ENCODE peak calls at places on chromosomes 2 and 18, in six cellular contexts. T is choroid plexus epithelial cell; E is CD4-positive, alpha-beta T cell; S is neural progenitor cell; C is mucosa of descending colon; W is breast epithelium. M is an unnamed sample.

GRCh38 chr2:215728504-215729065 is 284.8 kb downstream of the MREG start:
- DNase-seq in T (peak; percentile 100), E (no peak), S (no peak), C (no peak), W (no peak), M (peak; percentile 97)

GRCh38 chr2:146701183-146701582 is 1143.6 kb upstream of the ACVR2A start:
- DNase-seq in T (peak; percentile 13), E (no peak), S (peak; percentile 35), C (no peak), W (no peak), M (peak; percentile 11)

GRCh38 chr2:51165534-51166260 is 133.8 kb upstream of the NRXN1 start:
- DNase-seq in T (peak; percentile 63), E (no peak), S (no peak), C (no peak), W (no peak), M (peak; percentile 40)

GRCh38 chr2:102033750-102034682 is 42.3 kb downstream of the IL1R2 start:
- DNase-seq in T (peak; percentile 48), E (no peak), S (no peak), C (no peak), W (no peak), M (no peak)

GRCh38 chr2:171400395-171400794 is 33.4 kb downstream of the METTL8 start:
- DNase-seq in T (no peak), E (no peak), S (no peak), C (no peak), W (no peak), M (no peak)

GRCh38 chr18:9380571-9381390 is 46.2 kb downstream of the TWSG1 start:
- DNase-seq in T (peak; percentile 74), E (no peak), S (peak; percentile 17), C (no peak), W (no peak), M (peak; percentile 6)

GRCh38 chr2:237452846-237453245 is 34.2 kb upstream of the MLPH start:
- DNase-seq in T (peak; percentile 63), E (no peak), S (no peak), C (no peak), W (no peak), M (peak; percentile 41)

GRCh38 chr18:48540329-48541025 is 1.6 kb downstream of the CTIF start:
- DNase-seq in T (peak; percentile 50), E (peak; percentile 49), S (peak; percentile 84), C (peak; percentile 81), W (peak; percentile 52), M (peak; percentile 49)

GRCh38 chr18:58859935-58860334 is 4.7 kb upstream of the ZNF532 start:
- DNase-seq in T (no peak), E (no peak), S (peak; percentile 85), C (no peak), W (no peak), M (no peak)

GRCh38 chr2:181163139-181163538 is 182.7 kb downstream of the UBE2E3 start:
- DNase-seq in T (no peak), E (peak; percentile 10), S (no peak), C (no peak), W (no peak), M (no peak)

GRCh38 chr18:13222371-13223281 is 4.1 kb downstream of the LDLRAD4 start:
- DNase-seq in T (peak; percentile 31), E (no peak), S (no peak), C (peak; percentile 83), W (no peak), M (no peak)

GRCh38 chr18:49728542-49728941 is 84.8 kb downstream of the ACAA2 start:
- DNase-seq in T (peak; percentile 62), E (no peak), S (peak; percentile 66), C (peak; percentile 64), W (no peak), M (peak; percentile 47)

GRCh38 chr2:238202326-238203103 is 980 bp downstream of the ILKAP start:
- DNase-seq in T (peak; percentile 45), E (no peak), S (peak; percentile 68), C (no peak), W (no peak), M (peak; percentile 2)

GRCh38 chr18:62777814-62778213 is 62.5 kb downstream of the PHLPP1 start:
- DNase-seq in T (no peak), E (no peak), S (no peak), C (no peak), W (no peak), M (no peak)

GRCh38 chr2:37378411-37378810 is 34.0 kb downstream of the QPCT start:
- DNase-seq in T (peak; percentile 81), E (no peak), S (no peak), C (no peak), W (no peak), M (peak; percentile 60)

GRCh38 chr2:237269121-237269875 is 144.7 kb downstream of the COL6A3 start:
- DNase-seq in T (no peak), E (no peak), S (no peak), C (no peak), W (no peak), M (no peak)

GRCh38 chr2:191999101-191999836 is 152.4 kb upstream of the CAVIN2 start:
- DNase-seq in T (no peak), E (no peak), S (no peak), C (no peak), W (no peak), M (no peak)

GRCh38 chr2:206728277-206729199 is 10.3 kb upstream of the DYTN start:
- DNase-seq in T (peak; percentile 14), E (no peak), S (no peak), C (no peak), W (no peak), M (peak; percentile 4)

GRCh38 chr2:59314367-59314766 is 1073.2 kb upstream of the FANCL start:
- DNase-seq in T (no peak), E (no peak), S (no peak), C (no peak), W (no peak), M (no peak)

GRCh38 chr2:9423100-9423921 is at the start of the genes CPSF3 and ITGB1BP1:
- DNase-seq in T (peak; percentile 98), E (peak; percentile 94), S (peak; percentile 100), C (peak; percentile 98), W (peak; percentile 92), M (peak; percentile 93)

GRCh38 chr2:214311031-214311533 is 99.8 kb upstream of the VWC2L start:
- DNase-seq in T (no peak), E (no peak), S (peak; percentile 27), C (no peak), W (no peak), M (no peak)

GRCh38 chr18:903703-904102 is 968 bp upstream of the ADCYAP1 start:
- DNase-seq in T (peak; percentile 62), E (peak; percentile 19), S (peak; percentile 86), C (no peak), W (no peak), M (peak; percentile 51)

GRCh38 chr2:2014251-2014761 is 270.0 kb upstream of the PXDN start:
- DNase-seq in T (peak; percentile 72), E (no peak), S (peak; percentile 70), C (no peak), W (no peak), M (peak; percentile 73)

GRCh38 chr2:191811807-191812602 is 34.9 kb downstream of the CAVIN2 start:
- DNase-seq in T (peak; percentile 85), E (peak; percentile 10), S (peak; percentile 70), C (no peak), W (peak; percentile 40), M (peak; percentile 61)

GRCh38 chr18:13003466-13003896 is 12.3 kb downstream of the CEP192 start:
- DNase-seq in T (peak; percentile 92), E (no peak), S (peak; percentile 54), C (no peak), W (no peak), M (peak; percentile 68)

GRCh38 chr2:60808330-60808801 is 52.3 kb downstream of the PAPOLG start:
- DNase-seq in T (no peak), E (no peak), S (no peak), C (no peak), W (no peak), M (no peak)

GRCh38 chr2:48721158-48721557 is 34.4 kb downstream of the LHCGR start:
- DNase-seq in T (no peak), E (no peak), S (no peak), C (no peak), W (no peak), M (no peak)

GRCh38 chr2:197952540-197953202 is 148.3 kb downstream of the PLCL1 start:
- DNase-seq in T (peak; percentile 26), E (no peak), S (no peak), C (no peak), W (no peak), M (peak; percentile 24)

GRCh38 chr2:197954328-197954727 is 149.9 kb downstream of the PLCL1 start:
- DNase-seq in T (no peak), E (no peak), S (no peak), C (no peak), W (no peak), M (no peak)

GRCh38 chr2:197947219-197947757 is 142.9 kb downstream of the PLCL1 start:
- DNase-seq in T (no peak), E (no peak), S (no peak), C (no peak), W (no peak), M (no peak)

GRCh38 chr2:197949224-197949623 is 144.8 kb downstream of the PLCL1 start:
- DNase-seq in T (no peak), E (no peak), S (no peak), C (no peak), W (no peak), M (no peak)

GRCh38 chr2:197950754-197951153 is 146.4 kb downstream of the PLCL1 start:
- DNase-seq in T (no peak), E (no peak), S (no peak), C (no peak), W (no peak), M (no peak)
- TF ChIP-seq CTCF in T (no peak), E (no peak), S (no peak), C (no peak), W (no peak), M (no peak)

GRCh38 chr2:18154812-18155211 is 276.3 kb downstream of the KCNS3 start:
- DNase-seq in T (peak; percentile 25), E (no peak), S (no peak), C (no peak), W (no peak), M (no peak)
- TF ChIP-seq CTCF in T (peak; percentile 21), E (no peak), S (no peak), C (no peak), W (no peak), M (no peak)

GRCh38 chr2:3584076-3584475 is 9.0 kb downstream of the RPS7 start:
- DNase-seq in T (no peak), E (no peak), S (no peak), C (no peak), W (no peak), M (no peak)

GRCh38 chr2:3578987-3579386 is 3.9 kb downstream of the RPS7 start:
- DNase-seq in T (no peak), E (no peak), S (no peak), C (no peak), W (no peak), M (no peak)

GRCh38 chr2:3581367-3582262 is 6.6 kb downstream of the RPS7 start:
- DNase-seq in T (no peak), E (no peak), S (no peak), C (no peak), W (no peak), M (no peak)

GRCh38 chr2:3584608-3585007 is 9.5 kb downstream of the RPS7 start:
- DNase-seq in T (no peak), E (no peak), S (no peak), C (no peak), W (no peak), M (no peak)

GRCh38 chr2:3580449-3580848 is 5.4 kb downstream of the RPS7 start:
- DNase-seq in T (no peak), E (no peak), S (no peak), C (no peak), W (no peak), M (no peak)
- TF ChIP-seq CTCF in T (no peak), E (no peak), S (no peak), C (no peak), W (no peak), M (no peak)

GRCh38 chr18:46910856-46911255 is 6.5 kb downstream of the PIAS2 start:
- DNase-seq in T (no peak), E (no peak), S (no peak), C (no peak), W (no peak), M (no peak)
- TF ChIP-seq CTCF in T (no peak), E (no peak), S (no peak), C (no peak), W (no peak), M (no peak)